ENCODE peak calls at places on chromosomes 2 and 18, in six cellular contexts. R, V, Y, E, K and N are unnamed samples.

GRCh38 chr2:102618452-102619413 is 620 bp upstream of the SLC9A2 start:
- DNase-seq in R (peak), V (no peak), Y (no peak), E (no peak), K (no peak), N (peak)

GRCh38 chr2:171436307-171436706 is 2.3 kb downstream of the DCAF17 start:
- DNase-seq in R (no peak), V (no peak), Y (no peak), E (no peak), K (peak), N (peak)

GRCh38 chr2:59182249-59182648 is 941.1 kb upstream of the FANCL start:
- DNase-seq in R (no peak), V (no peak), Y (peak), E (no peak), K (peak), N (no peak)

GRCh38 chr2:64204006-64204632 is 59.9 kb upstream of the PELI1 start:
- DNase-seq in R (peak), V (no peak), Y (no peak), E (peak), K (no peak), N (peak)

GRCh38 chr2:226903179-226903578 is 67.3 kb downstream of the RHBDD1 start:
- DNase-seq in R (no peak), V (no peak), Y (no peak), E (no peak), K (peak), N (peak)

GRCh38 chr18:54712315-54712714 is 116.0 kb upstream of the RAB27B start:
- DNase-seq in R (no peak), V (no peak), Y (no peak), E (no peak), K (peak), N (peak)

GRCh38 chr2:230347659-230348305 is 20.8 kb downstream of the SP140L start:
- DNase-seq in R (no peak), V (no peak), Y (no peak), E (peak), K (no peak), N (peak)

GRCh38 chr2:88835726-88836125 is 144.3 kb downstream of the RPIA start:
- DNase-seq in R (no peak), V (no peak), Y (no peak), E (no peak), K (no peak), N (no peak)

GRCh38 chr2:54897420-54898310 is 152.6 kb downstream of the RTN4 start:
- DNase-seq in R (no peak), V (no peak), Y (peak), E (peak), K (no peak), N (no peak)

GRCh38 chr2:187826023-187826422 is 271.8 kb upstream of the TFPI start:
- DNase-seq in R (no peak), V (no peak), Y (no peak), E (no peak), K (peak), N (peak)

GRCh38 chr2:58334414-58334813 is 93.3 kb upstream of the FANCL start:
- DNase-seq in R (no peak), V (no peak), Y (no peak), E (no peak), K (no peak), N (no peak)

GRCh38 chr2:230956827-230957755 is 32.0 kb upstream of the GPR55 start:
- DNase-seq in R (no peak), V (no peak), Y (no peak), E (no peak), K (peak), N (peak)

GRCh38 chr2:239162141-239162821 is 238.5 kb downstream of the HDAC4 start:
- DNase-seq in R (peak), V (no peak), Y (no peak), E (no peak), K (no peak), N (no peak)